ENCODE peak calls at places on chromosome 3, in eight cellular contexts. I, X, M, Z, B, D, Y and W are unnamed samples.

GRCh38 chr3:58005662-58006061 is 2.6 kb upstream of the FLNB start:
- DNase-seq in Z (no peak), M (no peak), D (no peak), X (no peak), I (peak), B (no peak), Y (no peak), W (peak)

GRCh38 chr3:27718459-27718858 is 3.7 kb downstream of the EOMES start:
- DNase-seq in I (no peak), Y (no peak), D (no peak), M (no peak), B (no peak), X (no peak), Z (no peak), W (no peak)

GRCh38 chr3:152578769-152579168 is 256.2 kb upstream of the P2RY1 start:
- DNase-seq in I (no peak), B (no peak), Z (no peak), D (no peak), M (no peak), X (no peak), Y (no peak), W (no peak)

GRCh38 chr3:159664011-159664410 is 324.6 kb upstream of the IL12A start:
- DNase-seq in M (no peak), B (no peak), Y (peak), Z (no peak), X (no peak), I (no peak), D (no peak), W (peak)

GRCh38 chr3:158451405-158452045 is 119.5 kb upstream of the MLF1 start:
- DNase-seq in X (no peak), I (no peak), Y (no peak), M (no peak), Z (no peak), D (no peak), B (no peak), W (no peak)

GRCh38 chr3:110576962-110577361 is 494.7 kb upstream of the NECTIN3 start:
- DNase-seq in Z (no peak), I (peak), D (no peak), M (no peak), X (no peak), B (no peak), Y (no peak), W (peak)

GRCh38 chr3:175606650-175607318 is 747.6 kb downstream of the NAALADL2 start:
- DNase-seq in Z (no peak), Y (no peak), X (no peak), B (no peak), I (peak), D (no peak), M (no peak), W (no peak)

GRCh38 chr3:72447059-72447946 is 400.9 kb downstream of the SHQ1 start:
- DNase-seq in D (peak), X (peak), Z (peak), I (peak), M (peak), B (peak), Y (peak), W (peak)